ENCODE peak calls at places on chromosomes 16 and 17, in four cellular contexts. O is heart left ventricle, Y is SK-N-SH, D is lung. N is an unnamed sample. For H3K36me3, the result is how much of the 10 kb centered on the place peaks cover.

GRCh38 chr17:69581061-69581955 is 166.8 kb downstream of the MAP2K6 start:
- DNase-seq in O (no peak), Y (no peak), D (no peak), N (no peak)

GRCh38 chr17:250487-251300 is 69.2 kb upstream of the DOC2B start:
- DNase-seq in O (no peak), Y (no peak), D (no peak), N (no peak)

GRCh38 chr17:19411641-19412040 is 609 bp downstream of the RNF112 start:
- DNase-seq in O (no peak), Y (peak), D (no peak), N (no peak)

GRCh38 chr16:53541326-53541725 is 38.3 kb upstream of the AKTIP start:
- DNase-seq in O (no peak), Y (no peak), D (no peak), N (no peak)

GRCh38 chr17:27559996-27560481 is 70.9 kb upstream of the LGALS9 start:
- DNase-seq in O (peak), Y (peak), D (peak), N (peak)

GRCh38 chr16:15770512-15770911 is 86.3 kb downstream of the MYH11 start:
- DNase-seq in O (no peak), Y (no peak), D (no peak), N (no peak)

GRCh38 chr16:10988164-10988803 is 43.9 kb downstream of the CLEC16A start:
- DNase-seq in O (no peak), Y (no peak), D (peak), N (no peak)

GRCh38 chr16:11682655-11683096 is 14.4 kb downstream of the SNN start:
- DNase-seq in O (no peak), Y (no peak), D (no peak), N (peak)

GRCh38 chr16:58755989-58756649 is 22.0 kb upstream of the GOT2 start:
- DNase-seq in O (peak), Y (peak), D (peak), N (peak)

GRCh38 chr17:40448639-40449261 is 5.5 kb downstream of the IGFBP4 start:
- DNase-seq in O (no peak), Y (no peak), D (peak), N (peak)

GRCh38 chr17:31357831-31358400 is 33.6 kb upstream of the RAB11FIP4 start:
- DNase-seq in O (no peak), Y (no peak), D (no peak), N (no peak)

GRCh38 chr17:47812146-47812920 is 9.3 kb downstream of the OSBPL7 start:
- DNase-seq in O (peak), Y (peak), D (no peak), N (no peak)

GRCh38 chr16:51129105-51129504 is 22.0 kb downstream of the SALL1 start:
- DNase-seq in O (no peak), Y (no peak), D (no peak), N (no peak)

GRCh38 chr16:23410176-23410575 is 42.8 kb downstream of the COG7 start:
- DNase-seq in O (no peak), Y (no peak), D (no peak), N (no peak)

GRCh38 chr17:83143817-83144231 is 64.4 kb downstream of the METRNL start:
- DNase-seq in O (no peak), Y (no peak), D (no peak), N (no peak)

GRCh38 chr16:53082509-53082908 is 27.7 kb downstream of the CHD9 start:
- DNase-seq in O (no peak), Y (no peak), D (no peak), N (no peak)

GRCh38 chr17:40452074-40452787 is 9.0 kb downstream of the IGFBP4 start:
- DNase-seq in O (peak), Y (no peak), D (no peak), N (no peak)

GRCh38 chr16:175145-175949 is 1.1 kb upstream of the HBA1 start:
- DNase-seq in O (no peak), Y (peak), D (no peak), N (no peak)

GRCh38 chr17:16534236-16534635 is 34.8 kb downstream of the ZNF287 start:
- DNase-seq in O (no peak), Y (no peak), D (no peak), N (no peak)

GRCh38 chr17:4768281-4768680 is 3.4 kb upstream of the TM4SF5 start:
- DNase-seq in O (no peak), Y (no peak), D (no peak), N (no peak)

GRCh38 chr17:79159926-79160325 is 85.3 kb downstream of the ENGASE start:
- DNase-seq in O (no peak), Y (no peak), D (no peak), N (no peak)

GRCh38 chr17:32819035-32819434 is 57.9 kb downstream of the MYO1D start:
- DNase-seq in O (no peak), Y (peak), D (no peak), N (no peak)

GRCh38 chr17:17748604-17749003 is 67.3 kb downstream of the RAI1 start:
- DNase-seq in O (no peak), Y (no peak), D (no peak), N (no peak)

GRCh38 chr16:46817961-46818360 is 13.0 kb downstream of the C16orf87 start:
- DNase-seq in O (no peak), Y (no peak), D (no peak), N (no peak)

GRCh38 chr16:12971216-12971615 is 69.8 kb downstream of the SHISA9 start:
- DNase-seq in O (peak), Y (peak), D (no peak), N (peak)

GRCh38 chr17:28613916-28614315 is at the start of gene RSKR:
- DNase-seq in O (no peak), Y (no peak), D (no peak), N (no peak)

GRCh38 chr16:22322741-22323140 is 25.5 kb downstream of the POLR3E start:
- DNase-seq in O (no peak), Y (no peak), D (no peak), N (no peak)

GRCh38 chr16:2468725-2469398 is 2.2 kb upstream of the NTN3 start:
- DNase-seq in O (peak), Y (peak), D (no peak), N (no peak)

GRCh38 chr17:74011963-74012362 is 191.5 kb upstream of the RPL38 start:
- DNase-seq in O (no peak), Y (peak), D (no peak), N (no peak)

GRCh38 chr16:9528680-9529079 is 437.2 kb downstream of the HAPSTR1 start:
- DNase-seq in O (no peak), Y (no peak), D (peak), N (no peak)

GRCh38 chr16:73047536-73048291 is at the start of gene ZFHX3:
- DNase-seq in O (peak), Y (peak), D (peak), N (peak)

GRCh38 chr17:16442594-16443389 is 27.4 kb downstream of the TRPV2 start:
- DNase-seq in O (no peak), Y (no peak), D (no peak), N (no peak)

GRCh38 chr17:76755285-76755684 is 17.4 kb downstream of the MFSD11 start:
- DNase-seq in O (no peak), Y (peak), D (no peak), N (no peak)

GRCh38 chr16:13896543-13897182 is 23.3 kb upstream of the ERCC4 start:
- DNase-seq in O (no peak), Y (no peak), D (no peak), N (no peak)

GRCh38 chr17:17525331-17525730 is 29.1 kb upstream of the RASD1 start:
- DNase-seq in O (no peak), Y (no peak), D (no peak), N (no peak)

GRCh38 chr17:48043171-48043570 is 5.0 kb upstream of the NFE2L1 start:
- DNase-seq in O (no peak), Y (no peak), D (no peak), N (peak)

GRCh38 chr16:77223184-77223583 is 24.0 kb downstream of the SYCE1L start:
- DNase-seq in O (no peak), Y (peak), D (no peak), N (no peak)

DNA sequence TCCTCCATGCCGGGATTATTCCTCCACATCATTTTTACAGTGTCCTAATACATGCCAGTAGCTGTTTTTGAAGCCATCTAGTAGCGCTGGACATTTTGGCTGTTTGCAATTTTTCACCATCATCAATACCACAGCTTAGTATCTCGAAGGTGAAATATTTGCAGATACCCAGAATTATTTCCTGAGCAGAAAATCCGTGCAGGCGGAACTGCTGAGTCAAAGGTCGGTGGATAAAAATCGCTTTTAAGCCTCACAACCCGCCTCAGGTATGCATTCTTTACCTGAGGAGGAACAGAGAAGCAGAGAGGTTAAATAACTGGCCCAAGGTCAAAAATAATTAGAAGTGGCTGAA is 584 bp upstream of the TNRC6A start:
- DNase-seq in O (no peak), Y (peak), D (no peak), N (no peak)
- TF ChIP-seq CTCF in O (no peak), Y (no peak), D (no peak), N (no peak)

GRCh38 chr17:80955673-80956306 is 35.9 kb upstream of the CHMP6 start:
- DNase-seq in O (peak), Y (no peak), D (no peak), N (no peak)

GRCh38 chr17:80951121-80952090 is 40.2 kb upstream of the CHMP6 start:
- DNase-seq in O (peak), Y (no peak), D (no peak), N (no peak)

GRCh38 chr17:80952291-80952690 is 39.4 kb upstream of the CHMP6 start:
- DNase-seq in O (peak), Y (peak), D (no peak), N (no peak)

GRCh38 chr17:80955078-80955477 is 36.6 kb upstream of the CHMP6 start:
- DNase-seq in O (no peak), Y (no peak), D (no peak), N (no peak)

DNA sequence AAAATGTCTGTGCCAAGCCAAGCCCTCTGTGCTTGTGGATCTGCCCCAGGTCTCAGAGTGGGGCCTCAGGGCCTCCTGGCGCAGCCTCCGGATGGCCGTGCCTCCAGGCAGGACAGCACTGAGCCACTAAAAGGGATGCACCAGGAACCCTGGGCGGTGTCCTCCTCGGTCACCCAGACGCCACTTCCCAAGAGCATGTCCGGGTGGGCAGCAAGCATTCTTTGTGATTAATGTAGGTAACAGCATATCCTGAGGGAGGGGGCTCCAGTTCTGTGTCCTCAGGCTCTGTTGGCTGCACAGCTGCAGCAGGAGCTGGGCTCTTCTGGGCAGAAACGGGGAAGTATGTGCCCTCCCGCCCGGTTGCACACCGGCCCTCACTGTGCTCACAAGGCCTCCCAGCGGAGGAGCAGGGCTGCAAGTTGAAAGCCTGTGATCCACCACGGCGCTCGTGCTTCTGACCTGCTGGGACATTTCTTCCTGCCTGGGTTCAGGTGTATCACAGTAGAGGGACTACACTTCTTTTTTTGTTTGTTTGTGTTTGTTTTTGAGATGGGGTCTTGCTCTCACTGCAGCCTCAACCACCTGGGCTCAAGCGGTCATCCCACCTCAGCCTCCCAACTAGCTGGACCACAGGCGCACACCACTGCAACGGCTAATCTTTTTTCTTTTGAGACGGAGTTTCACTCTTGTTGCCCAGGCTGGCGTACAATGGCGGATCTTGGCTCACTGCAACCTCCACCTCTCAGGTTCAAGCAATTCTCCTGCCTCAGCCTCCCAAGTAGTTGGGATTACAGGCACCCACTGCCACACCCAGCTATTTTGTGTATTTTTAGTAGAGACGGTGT is 37.9 kb upstream of the CHMP6 start:
- DNase-seq in O (peak), Y (no peak), D (no peak), N (no peak)
- H3K4me3 ChIP-seq in O (no peak), Y (no peak), D (no peak), N (no peak)

GRCh38 chr17:44741316-44741715 is 17.5 kb upstream of the ADAM11 start:
- DNase-seq in O (no peak), Y (no peak), D (no peak), N (no peak)
- H3K36me3 ChIP-seq in O (under half), Y (under half), D (under half), N (under half)

GRCh38 chr16:86462334-86463084 is 47.8 kb upstream of the FOXF1 start:
- DNase-seq in O (no peak), Y (no peak), D (no peak), N (no peak)
- TF ChIP-seq CTCF in O (no peak), Y (no peak), D (no peak), N (no peak)

N was measured in bronchial epithelial cell.